ENCODE peak calls at places on chromosome 22, in six cellular contexts. H is transverse colon, A is A549, F is sigmoid colon, M is GM12878, O is stomach. X is an unnamed sample.
A peak's percentile ranks its signal among the peaks of the same experiment; 100 is the strongest.

GRCh38 chr22:38490915-38491314 is 15.2 kb downstream of the DDX17 start:
- DNase-seq in F (peak; percentile 88), M (no peak), A (no peak), H (peak; percentile 73), O (peak; percentile 77), X (peak; percentile 80)

GRCh38 chr22:37425800-37426531 is 1.3 kb downstream of the ELFN2 start:
- DNase-seq in H (no peak), M (no peak), O (no peak), F (no peak), A (no peak), X (no peak)

GRCh38 chr22:45207981-45208664 is 32.6 kb downstream of the KIAA0930 start:
- DNase-seq in F (peak; percentile 57), H (no peak), A (no peak), O (no peak), M (no peak), X (no peak)

GRCh38 chr22:31064369-31064768 is 16.7 kb upstream of the SMTN start:
- DNase-seq in M (no peak), H (no peak), A (no peak), F (no peak), O (no peak), X (no peak)

GRCh38 chr22:32751065-32751739 is 50.3 kb upstream of the TIMP3 start:
- DNase-seq in F (no peak), M (no peak), O (no peak), A (no peak), H (no peak), X (no peak)

GRCh38 chr22:38724926-38725571 is 19.3 kb downstream of the GTPBP1 start:
- DNase-seq in H (no peak), M (no peak), F (peak; percentile 50), O (no peak), A (peak; percentile 57), X (no peak)

GRCh38 chr22:25942989-25943411 is 201.0 kb downstream of the MYO18B start:
- DNase-seq in H (no peak), F (no peak), O (no peak), M (no peak), A (no peak), X (peak; percentile 31)

GRCh38 chr22:49115186-49115585 is 712.5 kb downstream of the BRD1 start:
- DNase-seq in A (no peak), F (no peak), O (no peak), M (no peak), H (no peak), X (no peak)

GRCh38 chr22:37781434-37782059 is 26.2 kb upstream of the GCAT start:
- DNase-seq in A (no peak), O (no peak), F (no peak), H (no peak), M (no peak), X (no peak)

GRCh38 chr22:46078241-46079092 is 71.9 kb upstream of the PPARA start:
- DNase-seq in H (peak; percentile 32), M (no peak), F (peak; percentile 91), O (peak; percentile 81), A (no peak), X (no peak)

DNA sequence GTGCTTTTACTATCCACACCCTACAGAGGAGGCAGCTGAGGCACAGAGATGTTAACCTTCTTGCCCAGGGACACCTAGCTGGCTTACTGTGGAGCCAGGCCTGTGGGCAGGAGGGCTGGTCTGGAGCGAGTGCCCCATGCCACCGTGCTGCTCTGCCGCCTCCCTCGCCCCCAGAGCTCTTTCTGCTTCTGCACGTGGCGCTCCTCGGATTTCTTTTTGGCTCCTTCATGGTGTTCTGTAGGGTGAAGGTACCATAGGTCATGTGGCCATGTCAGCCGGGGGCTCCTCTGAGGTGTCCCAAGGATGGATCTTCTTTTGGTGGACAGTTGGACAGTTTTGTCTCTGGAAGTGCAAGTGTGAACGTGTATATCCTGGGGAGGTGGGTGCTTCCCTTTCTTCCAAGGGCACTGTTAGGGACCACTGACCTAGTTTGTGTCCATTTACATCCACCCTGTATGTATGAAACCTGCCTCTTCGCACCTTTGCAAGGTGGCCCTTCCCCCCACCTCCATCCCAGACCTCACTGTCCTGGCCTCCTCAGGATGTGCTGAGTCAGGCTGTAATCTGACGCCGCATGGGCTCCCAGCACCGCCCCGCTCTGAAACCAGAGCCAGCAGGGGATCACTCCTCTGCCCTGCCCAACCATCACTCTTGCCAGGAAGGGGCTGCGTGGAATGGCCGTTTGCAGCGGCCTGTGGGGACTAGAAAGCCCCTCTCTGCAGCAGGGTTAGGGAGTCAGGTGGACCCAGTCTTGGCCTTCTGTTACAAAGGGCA is 31.7 kb downstream of the POLR3H start:
- DNase-seq in F (no peak), O (no peak), A (peak; percentile 66), H (no peak), M (no peak), X (no peak)
- TF ChIP-seq EP300 in F (no peak), O (no peak), A (no peak), H (no peak), M (no peak), X (no peak)

DNA sequence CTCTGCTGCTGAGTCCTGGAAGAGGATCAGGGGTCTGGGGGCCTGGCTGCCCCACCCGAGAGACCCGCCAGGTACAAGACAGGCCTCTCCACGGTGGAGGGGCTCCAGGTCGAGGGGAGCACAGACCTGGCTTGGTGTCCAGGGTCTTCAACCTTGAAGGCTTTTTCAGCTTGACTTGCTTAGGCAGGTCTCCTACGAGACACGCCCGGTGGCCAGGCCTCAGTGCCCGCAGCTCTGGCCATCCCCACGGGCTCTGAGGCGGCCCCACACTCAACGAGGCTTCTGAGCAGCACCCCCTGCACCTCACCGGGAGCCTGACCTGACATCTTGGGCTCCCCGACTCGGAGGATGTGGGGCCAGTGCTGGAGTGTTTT is 6.6 kb upstream of the PLXNB2 start:
- DNase-seq in F (no peak), H (no peak), M (no peak), O (no peak), A (no peak), X (no peak)
- H3K4me3 ChIP-seq in F (no peak overlapping the region), H (no peak overlapping the region), M (peak overlapping the region; percentile 70), O (peak overlapping the region; percentile 20), A (no peak overlapping the region), X (no peak overlapping the region)

GRCh38 chr22:17794726-17795125 is 20.5 kb upstream of the BID start:
- DNase-seq in A (no peak), O (no peak), M (no peak), F (no peak), H (no peak), X (no peak)

GRCh38 chr22:17795143-17795542 is 20.9 kb upstream of the BID start:
- DNase-seq in A (no peak), O (no peak), M (no peak), H (no peak), F (no peak), X (no peak)

GRCh38 chr22:17796695-17797094 is 22.4 kb upstream of the BID start:
- DNase-seq in M (no peak), O (no peak), A (no peak), H (no peak), F (no peak), X (no peak)

GRCh38 chr22:17797721-17798559 is 23.7 kb upstream of the BID start:
- DNase-seq in H (no peak), A (no peak), F (no peak), M (peak; percentile 95), O (no peak), X (no peak)

GRCh38 chr22:17795661-17796548 is 21.6 kb upstream of the BID start:
- DNase-seq in O (no peak), H (no peak), F (no peak), M (no peak), A (no peak), X (no peak)
- TF ChIP-seq CTCF in O (no peak), H (no peak), F (no peak), M (no peak), A (no peak), X (no peak)

GRCh38 chr22:41261541-41262249 is 21.0 kb upstream of the CHADL start:
- DNase-seq in F (no peak), A (no peak), H (no peak), O (peak; percentile 82), M (no peak), X (no peak)
- TF ChIP-seq EP300 in F (no peak), A (no peak), H (no peak), O (no peak), M (no peak), X (no peak)

DNA sequence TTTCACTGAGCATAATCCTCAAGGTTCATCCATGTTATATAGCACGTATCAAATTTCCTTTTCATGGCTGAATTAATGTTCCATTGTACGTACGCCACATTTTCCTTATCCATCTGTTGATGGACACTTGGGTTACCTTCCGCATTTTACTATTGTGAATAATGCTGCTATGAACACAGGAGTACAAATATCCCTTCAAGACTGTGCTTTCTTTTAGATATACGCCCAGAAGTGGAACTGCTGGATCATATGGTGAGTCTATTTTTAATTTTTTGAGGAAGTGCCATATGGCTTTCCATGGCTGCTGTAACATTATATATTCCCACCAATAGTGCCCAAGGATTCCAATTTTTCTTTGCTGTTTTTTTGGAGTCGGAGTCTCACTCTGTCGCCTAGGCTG is 5.9 kb downstream of the MRPL40 start:
- DNase-seq in M (no peak), A (no peak), O (no peak), F (no peak), H (no peak), X (no peak)
- H3K4me3 ChIP-seq in M (no peak overlapping the region), A (no peak overlapping the region), O (no peak overlapping the region), F (no peak overlapping the region), H (no peak overlapping the region), X (no peak overlapping the region)

DNA sequence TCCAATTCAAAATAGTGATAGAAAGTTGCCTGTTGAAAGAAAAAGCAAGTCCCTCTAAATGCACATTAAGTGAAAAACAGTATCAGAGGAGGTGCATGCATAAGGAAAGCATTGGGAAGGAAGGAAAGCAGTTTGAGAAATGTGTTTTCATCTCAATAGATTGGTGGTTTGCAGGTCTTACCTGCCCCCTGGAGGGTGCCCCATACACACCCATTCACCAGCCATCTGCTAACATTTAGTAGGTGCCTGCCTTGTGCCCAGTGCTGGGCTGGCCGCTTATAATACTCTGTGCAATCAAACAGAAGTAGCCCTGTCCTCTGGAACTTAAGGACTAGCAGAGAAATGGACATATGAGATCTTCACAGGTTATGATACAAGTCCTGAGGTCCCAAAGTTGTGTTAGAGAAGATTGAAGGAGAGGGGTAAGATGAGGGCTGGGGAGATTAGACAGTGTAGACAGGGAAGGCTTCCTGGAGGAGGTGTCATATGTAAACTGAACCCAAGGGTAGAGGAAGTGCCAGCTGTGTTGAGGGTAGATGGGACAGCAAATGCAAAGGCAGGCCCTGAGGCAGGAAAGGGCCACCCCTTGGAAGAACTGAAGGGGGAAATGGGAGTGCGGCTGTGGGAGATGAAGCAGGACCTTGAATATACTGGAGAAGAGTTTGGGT is 184.2 kb downstream of the MN1 start:
- DNase-seq in H (no peak), O (no peak), A (no peak), M (no peak), F (no peak), X (no peak)
- TF ChIP-seq CTCF in H (no peak), O (no peak), A (peak; percentile 5), M (no peak), F (no peak), X (no peak)

GRCh38 chr22:47420211-47420610 is 657.8 kb downstream of the TBC1D22A start:
- DNase-seq in H (no peak), O (no peak), M (no peak), A (no peak), F (no peak), X (no peak)
- TF ChIP-seq EP300 in H (no peak), O (no peak), M (no peak), A (no peak), F (no peak), X (no peak)

GRCh38 chr22:28108851-28109250 is 189.8 kb upstream of the PITPNB start:
- DNase-seq in A (no peak), M (no peak), H (no peak), F (no peak), O (no peak), X (no peak)
- H3K4me3 ChIP-seq in A (no peak overlapping the region), M (no peak overlapping the region), H (no peak overlapping the region), F (no peak overlapping the region), O (no peak overlapping the region), X (no peak overlapping the region)